ENCODE peak calls at places on chromosomes 11 and 22, in eight cellular contexts. D is endothelial cell of umbilical vein, Q is A549, H is H1, N is HCT116, Y is HepG2, E is K562, S is GM12878. V is an unnamed sample.

GRCh38 chr22:49824936-49825335 is 2.7 kb downstream of the BRD1 start:
- DNase-seq in S (no peak), Y (no peak), N (no peak), D (no peak), E (no peak), Q (no peak), H (no peak), V (no peak)

GRCh38 chr11:77547863-77548551 is 41.7 kb upstream of the AQP11 start:
- DNase-seq in Q (peak; percentile 74), D (peak; percentile 58), Y (peak; percentile 56), N (peak; percentile 37), H (no peak), S (peak; percentile 38), E (peak; percentile 70), V (peak; percentile 77)

GRCh38 chr11:31882951-31883392 is 71.8 kb upstream of the PAX6 start:
- DNase-seq in D (no peak), E (no peak), Y (no peak), Q (no peak), N (no peak), S (no peak), H (no peak), V (no peak)

GRCh38 chr11:82906236-82906635 is 4.7 kb downstream of the DDIAS start:
- DNase-seq in Q (peak; percentile 12), E (peak; percentile 12), H (no peak), N (peak; percentile 15), D (peak; percentile 68), S (no peak), Y (peak; percentile 26), V (peak; percentile 45)

GRCh38 chr22:36285545-36285944 is 32.6 kb downstream of the APOL1 start:
- DNase-seq in Y (no peak), E (no peak), N (no peak), S (no peak), H (no peak), D (no peak), Q (no peak), V (no peak)

GRCh38 chr22:23263651-23264555 is 83.6 kb downstream of the BCR start:
- DNase-seq in Y (no peak), S (no peak), E (no peak), Q (no peak), H (no peak), N (no peak), D (no peak), V (peak; percentile 14)

GRCh38 chr22:46044718-46045458 is 67.9 kb upstream of the WNT7B start:
- DNase-seq in N (no peak), Q (no peak), E (no peak), S (no peak), H (peak; percentile 66), Y (no peak), D (no peak), V (no peak)

GRCh38 chr11:43404836-43405479 is 46.2 kb downstream of the TTC17 start:
- DNase-seq in S (no peak), D (no peak), E (no peak), Q (no peak), Y (no peak), N (no peak), H (no peak), V (no peak)

GRCh38 chr22:30301995-30302809 is 12.9 kb upstream of the CASTOR1 start:
- DNase-seq in D (no peak), H (no peak), N (no peak), Q (no peak), E (no peak), Y (no peak), S (no peak), V (peak; percentile 83)

GRCh38 chr11:113613619-113614018 is 92.5 kb downstream of the TMPRSS5 start:
- DNase-seq in N (no peak), H (no peak), D (no peak), S (no peak), Y (no peak), E (peak; percentile 73), Q (no peak), V (peak; percentile 60)

GRCh38 chr11:108669711-108670110 is 4.8 kb downstream of the DDX10 start:
- DNase-seq in E (no peak), N (no peak), S (no peak), Y (no peak), H (no peak), D (no peak), Q (no peak), V (no peak)

GRCh38 chr11:26766996-26767395 is 45.1 kb upstream of the SLC5A12 start:
- DNase-seq in E (no peak), Q (no peak), H (no peak), N (no peak), D (no peak), S (no peak), Y (no peak), V (no peak)

GRCh38 chr11:78343303-78343702 is 74.3 kb downstream of the GAB2 start:
- DNase-seq in Y (no peak), Q (no peak), D (no peak), E (no peak), N (no peak), H (no peak), S (no peak), V (no peak)

GRCh38 chr11:108122166-108122628 is 830 bp downstream of the ACAT1 start:
- DNase-seq in Y (no peak), D (no peak), E (peak; percentile 58), H (no peak), Q (peak; percentile 12), N (no peak), S (no peak), V (peak; percentile 27)

GRCh38 chr22:23036684-23037428 is 33.5 kb upstream of the GNAZ start:
- DNase-seq in E (no peak), S (no peak), N (no peak), H (no peak), Q (peak; percentile 9), Y (peak; percentile 70), D (peak; percentile 20), V (peak; percentile 19)

GRCh38 chr11:80916180-80916811 is 1475.5 kb upstream of the TENM4 start:
- DNase-seq in Q (no peak), D (no peak), Y (no peak), N (no peak), H (no peak), E (no peak), S (no peak), V (no peak)

GRCh38 chr11:129117595-129118350 is 74.4 kb downstream of the ARHGAP32 start:
- DNase-seq in Q (peak; percentile 74), N (peak; percentile 63), H (no peak), S (no peak), E (peak; percentile 54), Y (peak; percentile 64), D (peak; percentile 77), V (peak; percentile 74)

GRCh38 chr22:23155143-23155542 is 9.9 kb downstream of the RAB36 start:
- DNase-seq in D (no peak), N (no peak), H (no peak), Y (no peak), Q (no peak), E (no peak), S (no peak), V (no peak)

GRCh38 chr22:24285245-24285644 is 14.6 kb downstream of the SPECC1L start:
- DNase-seq in S (no peak), E (no peak), Y (no peak), N (peak; percentile 22), D (no peak), H (no peak), Q (no peak), V (no peak)

DNA sequence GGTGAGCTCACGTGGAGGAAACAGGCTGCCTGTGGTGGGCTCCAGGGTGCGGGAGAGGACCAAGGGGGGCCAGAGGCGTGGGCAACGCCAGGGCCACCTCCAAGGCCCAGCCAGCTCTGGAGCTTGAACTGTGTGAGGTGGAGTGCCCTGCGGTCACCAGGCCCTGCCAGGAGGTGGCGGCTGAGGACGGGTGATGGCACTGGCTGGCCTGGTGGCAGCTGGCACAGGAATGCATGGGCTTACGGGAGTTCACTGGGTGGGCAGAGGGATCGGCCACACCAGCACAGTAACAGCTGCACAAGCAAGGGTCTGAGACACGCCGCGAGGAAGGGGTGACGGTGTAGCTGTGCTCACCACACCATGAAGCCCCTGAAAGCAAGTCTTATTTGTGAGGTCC is 15.8 kb downstream of the TOLLIP start:
- DNase-seq in E (no peak), D (no peak), Q (peak; percentile 53), N (no peak), Y (no peak), S (no peak), H (no peak), V (no peak)
- TF ChIP-seq CTCF in E (no peak), D (peak; percentile 30), Q (peak; percentile 36), N (peak; percentile 37), Y (peak; percentile 68), S (peak; percentile 24), H (peak; percentile 47), V (no peak)

DNA sequence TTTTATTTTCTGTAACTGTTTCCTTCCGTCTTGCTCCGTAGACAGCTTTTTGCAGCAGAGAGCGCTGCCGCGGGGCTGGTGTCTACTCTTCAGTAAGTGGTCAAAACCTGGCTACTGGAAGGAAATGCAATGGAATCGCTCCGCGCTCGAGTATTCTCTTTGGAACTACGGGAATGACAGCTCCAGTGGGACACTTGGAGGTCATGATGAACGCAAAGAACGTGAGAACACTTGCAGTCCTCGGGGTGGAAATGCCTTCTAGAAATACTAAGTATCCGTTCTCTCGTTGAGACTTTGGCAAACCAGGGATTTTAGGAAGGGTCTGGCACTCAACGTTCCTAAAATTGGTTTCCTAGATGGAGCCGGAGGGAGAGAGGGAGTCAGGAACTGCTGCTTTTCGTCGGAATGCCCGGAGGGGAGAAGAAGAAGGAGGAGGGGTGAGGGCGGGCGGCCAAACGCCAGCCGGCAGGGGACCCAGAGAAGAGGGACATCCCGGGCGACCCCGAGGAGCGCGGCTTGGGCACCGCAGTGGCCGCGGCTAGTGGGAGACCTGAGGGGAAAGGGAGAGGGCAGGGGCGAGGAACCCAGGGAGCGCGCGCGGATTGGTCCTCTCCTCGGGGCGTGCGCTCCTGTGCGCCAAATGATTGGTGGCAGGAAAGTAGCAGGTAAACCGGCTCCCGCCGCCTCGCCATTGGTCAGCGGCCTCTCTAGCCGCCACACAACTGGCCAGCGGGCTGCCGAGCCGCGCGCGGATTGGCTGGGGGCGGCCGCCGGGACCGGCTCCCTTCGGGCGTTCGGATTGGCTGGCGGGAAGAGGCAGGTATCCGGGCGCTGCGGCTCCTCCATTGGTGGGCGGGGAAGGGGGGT is 505 bp upstream of the BMAL1 start:
- DNase-seq in D (peak; percentile 98), E (peak; percentile 75), S (peak; percentile 85), N (peak; percentile 94), H (peak; percentile 93), Y (peak; percentile 89), Q (peak; percentile 99), V (peak; percentile 93)
- TF ChIP-seq POLR2A in D (no peak), E (no peak), S (peak; percentile 58), N (peak; percentile 42), H (peak; percentile 55), Y (no peak), Q (peak; percentile 70), V (no peak)

GRCh38 chr11:59668188-59668949 is 468 bp downstream of the PATL1 start:
- DNase-seq in S (no peak), Q (peak; percentile 55), N (no peak), Y (peak; percentile 53), H (peak; percentile 64), E (peak; percentile 76), D (peak; percentile 46), V (peak; percentile 65)
- TF ChIP-seq MAX in S (no peak), Q (no peak), N (no peak), Y (no peak), H (no peak), E (no peak), D (no peak), V (no peak)

DNA sequence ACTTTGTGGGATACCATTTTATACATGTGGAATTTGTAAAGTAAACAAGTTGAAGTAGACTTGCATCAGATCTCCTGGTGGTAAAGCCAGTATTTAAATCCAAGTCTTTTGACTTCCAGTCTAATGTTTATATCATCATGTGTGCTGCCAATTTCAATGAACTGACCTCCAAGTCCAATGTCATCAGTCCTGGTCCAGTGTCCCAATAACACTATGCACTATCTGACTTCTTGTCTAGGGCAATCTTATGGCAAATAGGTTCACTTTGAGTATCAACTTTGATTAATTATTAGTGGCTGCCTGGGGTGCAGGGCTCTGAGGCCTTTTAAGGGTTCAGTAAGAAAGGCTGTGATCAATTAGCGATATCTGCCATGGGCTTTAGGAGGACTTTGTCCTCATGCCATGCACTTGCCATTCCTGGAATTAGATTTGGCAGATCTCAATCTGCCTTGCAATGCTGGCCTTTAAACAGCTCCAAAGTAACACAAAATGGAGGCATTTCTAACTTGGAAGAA is 9.6 kb upstream of the PTS start:
- DNase-seq in Q (no peak), S (no peak), H (no peak), E (no peak), Y (no peak), N (no peak), D (no peak), V (no peak)
- TF ChIP-seq CTCF in Q (no peak), S (no peak), H (no peak), E (no peak), Y (no peak), N (no peak), D (no peak), V (no peak)

V was measured in NB4.